ENCODE peak calls at places on chromosomes 3 and 15, in four cellular contexts. One of them, this sample, is unnamed.

GRCh38 chr3:171772427-171773056 is 37.7 kb downstream of the PLD1 start:
- DNase-seq in cardiac fibroblast: peak
- DNase-seq in GM12865: peak
- DNase-seq in skeletal muscle cell: no peak
- DNase-seq in this sample: no peak

GRCh38 chr3:16335364-16335763 is 70.4 kb downstream of the OXNAD1 start:
- DNase-seq in GM12865: no peak
- DNase-seq in skeletal muscle cell: no peak
- DNase-seq in cardiac fibroblast: no peak
- DNase-seq in this sample: no peak

GRCh38 chr3:150329408-150329807 is 78.7 kb upstream of the TSC22D2 start:
- DNase-seq in cardiac fibroblast: no peak
- DNase-seq in GM12865: peak
- DNase-seq in skeletal muscle cell: no peak
- DNase-seq in this sample: no peak

GRCh38 chr3:133158686-133159085 is 120.5 kb downstream of the TMEM108 start:
- DNase-seq in skeletal muscle cell: peak
- DNase-seq in cardiac fibroblast: no peak
- DNase-seq in GM12865: no peak
- DNase-seq in this sample: no peak

GRCh38 chr3:96931491-96931890 is 117.1 kb downstream of the EPHA6 start:
- DNase-seq in cardiac fibroblast: no peak
- DNase-seq in skeletal muscle cell: no peak
- DNase-seq in GM12865: no peak
- DNase-seq in this sample: no peak

GRCh38 chr3:25576836-25577454 is 87.8 kb downstream of the TOP2B start:
- DNase-seq in cardiac fibroblast: no peak
- DNase-seq in skeletal muscle cell: no peak
- DNase-seq in GM12865: no peak
- DNase-seq in this sample: no peak

GRCh38 chr3:39779511-39780230 is 29.7 kb upstream of the MYRIP start:
- DNase-seq in GM12865: no peak
- DNase-seq in skeletal muscle cell: no peak
- DNase-seq in cardiac fibroblast: no peak
- DNase-seq in this sample: no peak

GRCh38 chr3:148006508-148006907 is 597.3 kb downstream of the ZIC1 start:
- DNase-seq in skeletal muscle cell: peak
- DNase-seq in cardiac fibroblast: peak
- DNase-seq in GM12865: no peak
- DNase-seq in this sample: no peak

GRCh38 chr3:153138267-153139210 is 23.5 kb upstream of the RAP2B start:
- DNase-seq in cardiac fibroblast: peak
- DNase-seq in skeletal muscle cell: peak
- DNase-seq in GM12865: peak
- DNase-seq in this sample: peak

GRCh38 chr3:16258177-16258576 is 6.6 kb downstream of the DPH3 start:
- DNase-seq in skeletal muscle cell: no peak
- DNase-seq in cardiac fibroblast: no peak
- DNase-seq in GM12865: no peak
- DNase-seq in this sample: no peak

GRCh38 chr3:66499881-66500574 is 794 bp downstream of the LRIG1 start:
- DNase-seq in cardiac fibroblast: peak
- DNase-seq in GM12865: peak
- DNase-seq in skeletal muscle cell: no peak
- DNase-seq in this sample: no peak

GRCh38 chr3:141894524-141895176 is 18.2 kb downstream of the ATP1B3 start:
- DNase-seq in skeletal muscle cell: peak
- DNase-seq in cardiac fibroblast: peak
- DNase-seq in GM12865: no peak
- DNase-seq in this sample: no peak

GRCh38 chr3:123072152-123072551 is 5.3 kb downstream of the PDIA5 start:
- DNase-seq in GM12865: no peak
- DNase-seq in cardiac fibroblast: peak
- DNase-seq in skeletal muscle cell: no peak
- DNase-seq in this sample: no peak

GRCh38 chr3:64922213-64922612 is 234.4 kb upstream of the ADAMTS9 start:
- DNase-seq in GM12865: no peak
- DNase-seq in skeletal muscle cell: no peak
- DNase-seq in cardiac fibroblast: no peak
- DNase-seq in this sample: no peak

GRCh38 chr3:17420668-17421067 is 321.8 kb downstream of the TBC1D5 start:
- DNase-seq in skeletal muscle cell: no peak
- DNase-seq in cardiac fibroblast: no peak
- DNase-seq in GM12865: no peak
- DNase-seq in this sample: no peak

GRCh38 chr3:53493997-53494791 is at the start of gene CACNA1D:
- DNase-seq in cardiac fibroblast: peak
- DNase-seq in skeletal muscle cell: no peak
- DNase-seq in GM12865: no peak
- DNase-seq in this sample: no peak

GRCh38 chr3:116005404-116005803 is 382.1 kb downstream of the GAP43 start:
- DNase-seq in GM12865: no peak
- DNase-seq in skeletal muscle cell: peak
- DNase-seq in cardiac fibroblast: peak
- DNase-seq in this sample: no peak

GRCh38 chr3:184751204-184751809 is 39.4 kb upstream of the MAGEF1 start:
- DNase-seq in cardiac fibroblast: no peak
- DNase-seq in GM12865: no peak
- DNase-seq in skeletal muscle cell: no peak
- DNase-seq in this sample: no peak

GRCh38 chr3:155243512-155243921 is 50.0 kb downstream of the STRIT1 start:
- DNase-seq in GM12865: peak
- DNase-seq in cardiac fibroblast: no peak
- DNase-seq in skeletal muscle cell: no peak
- DNase-seq in this sample: no peak

GRCh38 chr15:91049378-91050127 is 27.2 kb upstream of the VPS33B start:
- DNase-seq in GM12865: peak
- DNase-seq in cardiac fibroblast: peak
- DNase-seq in skeletal muscle cell: peak
- DNase-seq in this sample: no peak

DNA sequence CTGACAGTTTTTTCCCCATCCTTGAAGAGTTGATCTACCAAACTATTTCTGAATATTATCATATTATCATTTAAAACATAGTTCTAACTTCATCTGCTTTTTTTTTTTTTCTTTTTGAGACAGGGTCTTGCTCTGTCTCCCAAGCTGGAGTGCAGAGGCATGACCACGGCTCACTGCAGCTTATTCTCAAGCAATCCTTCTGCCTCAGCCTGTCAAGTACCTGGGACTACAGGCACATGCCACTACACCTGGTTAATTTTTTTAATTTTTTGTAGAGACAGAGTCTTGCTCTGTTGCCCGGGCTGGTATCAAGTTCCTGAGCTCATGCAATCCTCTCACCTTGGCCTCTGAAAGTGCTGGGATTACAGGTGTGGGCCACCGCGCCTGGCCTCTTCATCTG is 1.3 kb downstream of the EIF2AK4 start:
- DNase-seq in skeletal muscle cell: no peak
- DNase-seq in GM12865: no peak
- DNase-seq in cardiac fibroblast: no peak
- DNase-seq in this sample: no peak
- H3K4me3 ChIP-seq in skeletal muscle cell: peak
- H3K4me3 ChIP-seq in GM12865: no peak
- H3K4me3 ChIP-seq in cardiac fibroblast: no peak
- H3K4me3 ChIP-seq in this sample: peak

DNA sequence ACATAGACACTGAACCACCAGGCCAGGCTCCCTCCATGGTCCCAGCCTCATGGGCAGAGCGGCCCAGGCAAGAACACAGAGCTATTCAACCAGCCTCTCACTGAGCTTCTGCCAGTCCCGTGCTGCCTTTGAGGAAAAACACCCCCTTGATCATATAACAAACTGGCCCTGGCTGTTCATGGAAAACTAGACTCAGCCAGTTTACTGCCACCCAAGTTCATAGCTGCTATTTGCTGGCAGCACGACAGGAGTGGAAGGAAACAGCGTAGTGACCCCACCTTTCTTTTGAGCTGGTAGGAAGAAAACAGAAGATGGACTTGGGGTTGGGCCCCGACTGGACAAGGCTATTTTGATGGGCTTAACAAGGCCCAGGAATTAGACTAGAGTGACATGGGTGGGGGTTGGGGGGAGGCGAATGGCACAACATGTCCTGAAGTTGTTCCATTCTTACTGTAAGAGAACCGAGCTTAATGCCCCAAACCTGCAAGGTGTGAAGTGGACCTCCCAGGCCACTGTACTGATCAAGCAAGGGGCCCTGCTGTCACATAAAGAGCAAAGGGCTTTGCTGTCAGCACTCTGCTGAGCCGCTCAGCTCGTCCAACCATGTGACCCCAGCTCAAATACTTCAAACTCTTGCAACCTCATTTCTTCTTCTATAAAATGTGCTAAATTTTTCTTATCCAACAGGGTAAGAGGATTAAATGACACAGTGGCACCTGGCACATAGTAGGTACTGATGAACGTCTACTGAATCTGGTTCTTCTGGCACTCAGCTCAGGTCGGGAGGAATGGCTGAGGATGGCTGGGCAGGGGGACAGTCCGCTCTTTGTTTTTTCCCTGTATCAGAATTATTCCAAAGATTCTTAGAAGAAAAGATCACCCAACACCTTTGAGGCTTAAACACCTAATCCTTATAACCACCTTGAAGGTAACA is 1.5 kb downstream of the FBXL22 start:
- DNase-seq in cardiac fibroblast: peak
- DNase-seq in GM12865: no peak
- DNase-seq in skeletal muscle cell: no peak
- DNase-seq in this sample: no peak
- H3K4me3 ChIP-seq in cardiac fibroblast: no peak
- H3K4me3 ChIP-seq in GM12865: peak
- H3K4me3 ChIP-seq in skeletal muscle cell: no peak
- H3K4me3 ChIP-seq in this sample: peak

GRCh38 chr3:181417748-181418147 is 294.0 kb upstream of the SOX2 start:
- DNase-seq in skeletal muscle cell: no peak
- DNase-seq in cardiac fibroblast: no peak
- DNase-seq in GM12865: no peak
- DNase-seq in this sample: no peak

GRCh38 chr3:181418249-181418648 is 293.5 kb upstream of the SOX2 start:
- DNase-seq in GM12865: no peak
- DNase-seq in cardiac fibroblast: no peak
- DNase-seq in skeletal muscle cell: no peak
- DNase-seq in this sample: no peak
- H3K4me3 ChIP-seq in GM12865: no peak
- H3K4me3 ChIP-seq in cardiac fibroblast: no peak
- H3K4me3 ChIP-seq in skeletal muscle cell: no peak
- H3K4me3 ChIP-seq in this sample: no peak

GRCh38 chr15:82677720-82678323 is 30.7 kb upstream of the CPEB1 start:
- DNase-seq in skeletal muscle cell: no peak
- DNase-seq in cardiac fibroblast: no peak
- DNase-seq in GM12865: no peak
- DNase-seq in this sample: no peak

GRCh38 chr15:82679626-82680199 is 30.0 kb downstream of the AP3B2 start:
- DNase-seq in skeletal muscle cell: no peak
- DNase-seq in cardiac fibroblast: no peak
- DNase-seq in GM12865: no peak
- DNase-seq in this sample: no peak

GRCh38 chr15:82674873-82675272 is 27.7 kb upstream of the CPEB1 start:
- DNase-seq in skeletal muscle cell: no peak
- DNase-seq in GM12865: no peak
- DNase-seq in cardiac fibroblast: no peak
- DNase-seq in this sample: no peak

GRCh38 chr15:82681371-82681770 is 28.3 kb downstream of the AP3B2 start:
- DNase-seq in cardiac fibroblast: no peak
- DNase-seq in skeletal muscle cell: no peak
- DNase-seq in GM12865: no peak
- DNase-seq in this sample: no peak

GRCh38 chr15:82680200-82681102 is 29.2 kb downstream of the AP3B2 start:
- DNase-seq in skeletal muscle cell: no peak
- DNase-seq in cardiac fibroblast: no peak
- DNase-seq in GM12865: peak
- DNase-seq in this sample: no peak
- H3K4me3 ChIP-seq in skeletal muscle cell: no peak
- H3K4me3 ChIP-seq in cardiac fibroblast: no peak
- H3K4me3 ChIP-seq in GM12865: peak
- H3K4me3 ChIP-seq in this sample: peak

GRCh38 chr15:82709421-82710207 is at the start of gene AP3B2:
- DNase-seq in cardiac fibroblast: peak
- DNase-seq in GM12865: peak
- DNase-seq in skeletal muscle cell: peak
- DNase-seq in this sample: no peak

GRCh38 chr15:82709081-82709420 is 624 bp downstream of the AP3B2 start:
- DNase-seq in GM12865: no peak
- DNase-seq in skeletal muscle cell: no peak
- DNase-seq in cardiac fibroblast: peak
- DNase-seq in this sample: no peak

GRCh38 chr15:82712036-82712435 is 2.4 kb upstream of the AP3B2 start:
- DNase-seq in cardiac fibroblast: no peak
- DNase-seq in skeletal muscle cell: no peak
- DNase-seq in GM12865: no peak
- DNase-seq in this sample: no peak

GRCh38 chr15:82710926-82711490 is 1.3 kb upstream of the AP3B2 start:
- DNase-seq in cardiac fibroblast: no peak
- DNase-seq in skeletal muscle cell: no peak
- DNase-seq in GM12865: no peak
- DNase-seq in this sample: no peak

GRCh38 chr15:82710208-82710555 is 507 bp upstream of the AP3B2 start:
- DNase-seq in skeletal muscle cell: no peak
- DNase-seq in GM12865: no peak
- DNase-seq in cardiac fibroblast: no peak
- DNase-seq in this sample: no peak
- H3K4me3 ChIP-seq in skeletal muscle cell: peak
- H3K4me3 ChIP-seq in GM12865: peak
- H3K4me3 ChIP-seq in cardiac fibroblast: peak
- H3K4me3 ChIP-seq in this sample: peak

GRCh38 chr15:65836665-65837064 is 32.6 kb upstream of the RAB11A start:
- DNase-seq in GM12865: peak
- DNase-seq in skeletal muscle cell: no peak
- DNase-seq in cardiac fibroblast: no peak
- DNase-seq in this sample: no peak

GRCh38 chr15:65839985-65840384 is 29.3 kb upstream of the RAB11A start:
- DNase-seq in cardiac fibroblast: no peak
- DNase-seq in skeletal muscle cell: no peak
- DNase-seq in GM12865: no peak
- DNase-seq in this sample: no peak

GRCh38 chr15:65837301-65838283 is 31.7 kb upstream of the RAB11A start:
- DNase-seq in GM12865: peak
- DNase-seq in skeletal muscle cell: no peak
- DNase-seq in cardiac fibroblast: no peak
- DNase-seq in this sample: no peak

GRCh38 chr15:65839354-65839901 is 29.9 kb upstream of the RAB11A start:
- DNase-seq in skeletal muscle cell: no peak
- DNase-seq in GM12865: no peak
- DNase-seq in cardiac fibroblast: no peak
- DNase-seq in this sample: no peak

GRCh38 chr15:65841121-65841930 is 28.0 kb upstream of the RAB11A start:
- DNase-seq in skeletal muscle cell: no peak
- DNase-seq in cardiac fibroblast: peak
- DNase-seq in GM12865: no peak
- DNase-seq in this sample: no peak
- H3K4me3 ChIP-seq in skeletal muscle cell: no peak
- H3K4me3 ChIP-seq in cardiac fibroblast: no peak
- H3K4me3 ChIP-seq in GM12865: no peak
- H3K4me3 ChIP-seq in this sample: no peak

DNA sequence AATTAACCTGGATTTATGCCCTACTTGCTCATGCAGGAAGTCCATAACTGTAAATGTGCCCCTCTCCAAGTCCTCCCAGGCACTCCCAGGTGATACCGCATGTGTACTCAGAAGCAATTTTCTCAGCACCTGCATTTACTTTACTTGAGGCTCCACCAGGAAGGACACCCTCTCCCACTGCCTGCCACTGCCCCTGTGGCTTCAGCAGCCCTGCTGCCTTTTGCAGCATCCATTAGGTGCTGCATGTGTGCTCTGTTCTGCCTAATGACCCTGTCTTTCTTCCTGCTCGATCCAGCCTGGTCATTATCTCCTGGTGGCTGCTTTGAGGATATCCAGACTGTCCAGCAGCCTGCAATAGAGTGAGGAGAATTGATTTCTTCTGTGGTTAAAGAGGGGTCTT is 107.6 kb upstream of the SEMA6D start:
- DNase-seq in cardiac fibroblast: no peak
- DNase-seq in GM12865: no peak
- DNase-seq in skeletal muscle cell: no peak
- DNase-seq in this sample: no peak
- H3K4me3 ChIP-seq in cardiac fibroblast: no peak
- H3K4me3 ChIP-seq in GM12865: no peak
- H3K4me3 ChIP-seq in skeletal muscle cell: no peak
- H3K4me3 ChIP-seq in this sample: no peak